ENCODE peak calls at places on chromosome 16, in eight cellular contexts. One of them, this sample, is unnamed.

GRCh38 chr16:89279666-89280481 is 62.4 kb downstream of the ZNF778 start:
- DNase-seq in A549: no peak
- DNase-seq in WERI-Rb-1: no peak
- DNase-seq in adrenal gland: no peak
- DNase-seq in cardiac muscle cell: no peak
- DNase-seq in mammary epithelial cell: no peak
- DNase-seq in left ventricle myocardium inferior: no peak
- DNase-seq in tibial artery: no peak
- DNase-seq in this sample: no peak

GRCh38 chr16:89581861-89582563 is 6.5 kb downstream of the CPNE7 start:
- DNase-seq in adrenal gland: no peak
- DNase-seq in WERI-Rb-1: no peak
- DNase-seq in left ventricle myocardium inferior: no peak
- DNase-seq in cardiac muscle cell: no peak
- DNase-seq in A549: no peak
- DNase-seq in mammary epithelial cell: no peak
- DNase-seq in tibial artery: no peak
- DNase-seq in this sample: peak; percentile 59

GRCh38 chr16:78094166-78094565 is 5.3 kb upstream of the WWOX start:
- DNase-seq in left ventricle myocardium inferior: no peak
- DNase-seq in mammary epithelial cell: no peak
- DNase-seq in cardiac muscle cell: no peak
- DNase-seq in tibial artery: no peak
- DNase-seq in A549: no peak
- DNase-seq in adrenal gland: no peak
- DNase-seq in WERI-Rb-1: peak; percentile 19
- DNase-seq in this sample: no peak

GRCh38 chr16:55386534-55387296 is 62.7 kb downstream of the IRX6 start:
- DNase-seq in tibial artery: no peak
- DNase-seq in mammary epithelial cell: peak; percentile 77
- DNase-seq in left ventricle myocardium inferior: no peak
- DNase-seq in adrenal gland: no peak
- DNase-seq in cardiac muscle cell: no peak
- DNase-seq in A549: no peak
- DNase-seq in WERI-Rb-1: no peak
- DNase-seq in this sample: no peak

GRCh38 chr16:86662195-86662594 is 83.8 kb downstream of the FOXL1 start:
- DNase-seq in tibial artery: no peak
- DNase-seq in left ventricle myocardium inferior: no peak
- DNase-seq in WERI-Rb-1: no peak
- DNase-seq in A549: no peak
- DNase-seq in cardiac muscle cell: no peak
- DNase-seq in adrenal gland: no peak
- DNase-seq in mammary epithelial cell: peak; percentile 21
- DNase-seq in this sample: peak; percentile 75

GRCh38 chr16:19415461-19415860 is 2.2 kb upstream of the TMC5 start:
- DNase-seq in mammary epithelial cell: no peak
- DNase-seq in left ventricle myocardium inferior: no peak
- DNase-seq in cardiac muscle cell: no peak
- DNase-seq in A549: no peak
- DNase-seq in tibial artery: no peak
- DNase-seq in WERI-Rb-1: no peak
- DNase-seq in adrenal gland: no peak
- DNase-seq in this sample: no peak

GRCh38 chr16:10647721-10648296 is 46.9 kb downstream of the TEKT5 start:
- DNase-seq in A549: no peak
- DNase-seq in mammary epithelial cell: no peak
- DNase-seq in left ventricle myocardium inferior: no peak
- DNase-seq in WERI-Rb-1: no peak
- DNase-seq in adrenal gland: no peak
- DNase-seq in cardiac muscle cell: no peak
- DNase-seq in tibial artery: no peak
- DNase-seq in this sample: no peak

GRCh38 chr16:81107506-81107905 is 11.3 kb upstream of the GCSH start:
- DNase-seq in adrenal gland: no peak
- DNase-seq in cardiac muscle cell: no peak
- DNase-seq in tibial artery: no peak
- DNase-seq in A549: no peak
- DNase-seq in left ventricle myocardium inferior: no peak
- DNase-seq in mammary epithelial cell: no peak
- DNase-seq in WERI-Rb-1: no peak
- DNase-seq in this sample: no peak

DNA sequence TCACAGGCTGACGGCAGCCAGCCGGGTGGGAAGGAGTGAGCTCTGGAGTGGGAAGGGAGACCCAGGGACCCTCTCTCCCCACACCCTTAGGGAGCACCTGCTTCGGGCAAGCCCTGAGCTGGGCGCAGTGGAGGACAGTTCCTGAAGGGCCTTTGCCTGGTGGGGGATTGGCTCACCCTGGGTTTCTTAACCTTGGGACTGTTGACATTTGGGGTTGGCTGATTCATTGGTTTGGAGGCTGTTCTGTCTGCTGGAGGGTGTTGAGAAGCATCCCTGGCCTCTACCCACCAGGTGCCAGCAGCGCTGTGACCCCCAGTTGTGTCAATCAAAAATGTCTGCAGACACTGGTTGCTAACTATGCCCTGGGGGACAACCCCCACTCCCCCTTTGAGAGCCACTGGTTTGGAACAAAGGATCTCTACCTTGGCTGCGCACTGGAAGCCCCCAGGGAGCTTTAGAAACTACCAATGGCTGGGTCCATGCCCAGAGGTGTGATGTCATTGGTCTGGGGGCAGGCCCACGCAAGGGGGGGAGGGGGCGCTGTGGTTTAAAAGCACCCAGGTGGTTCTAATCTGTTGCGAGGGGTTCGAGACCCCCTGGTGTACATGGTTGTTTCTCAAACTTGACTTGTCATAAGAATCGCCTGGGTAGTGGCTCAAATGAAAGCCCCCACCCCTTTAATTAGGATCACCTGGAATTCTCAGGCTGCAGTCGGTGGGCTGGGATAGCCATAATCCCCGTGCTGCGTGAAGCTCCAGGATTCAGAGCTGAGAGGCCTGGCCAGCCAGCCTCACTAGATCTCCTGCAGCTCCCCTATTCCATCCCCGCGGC is 151.9 kb upstream of the GSE1 start:
- DNase-seq in tibial artery: no peak
- DNase-seq in WERI-Rb-1: peak; percentile 56
- DNase-seq in A549: peak; percentile 52
- DNase-seq in adrenal gland: no peak
- DNase-seq in cardiac muscle cell: no peak
- DNase-seq in mammary epithelial cell: peak; percentile 3
- DNase-seq in left ventricle myocardium inferior: no peak
- DNase-seq in this sample: peak; percentile 61
- H3K4me3 ChIP-seq in tibial artery: no peak overlapping the region
- H3K4me3 ChIP-seq in WERI-Rb-1: peak overlapping the region; percentile 51
- H3K4me3 ChIP-seq in A549: no peak overlapping the region
- H3K4me3 ChIP-seq in adrenal gland: no peak overlapping the region
- H3K4me3 ChIP-seq in cardiac muscle cell: no peak overlapping the region
- H3K4me3 ChIP-seq in mammary epithelial cell: no peak overlapping the region
- H3K4me3 ChIP-seq in left ventricle myocardium inferior: peak overlapping the region; percentile 60
- H3K4me3 ChIP-seq in this sample: no peak overlapping the region

DNA sequence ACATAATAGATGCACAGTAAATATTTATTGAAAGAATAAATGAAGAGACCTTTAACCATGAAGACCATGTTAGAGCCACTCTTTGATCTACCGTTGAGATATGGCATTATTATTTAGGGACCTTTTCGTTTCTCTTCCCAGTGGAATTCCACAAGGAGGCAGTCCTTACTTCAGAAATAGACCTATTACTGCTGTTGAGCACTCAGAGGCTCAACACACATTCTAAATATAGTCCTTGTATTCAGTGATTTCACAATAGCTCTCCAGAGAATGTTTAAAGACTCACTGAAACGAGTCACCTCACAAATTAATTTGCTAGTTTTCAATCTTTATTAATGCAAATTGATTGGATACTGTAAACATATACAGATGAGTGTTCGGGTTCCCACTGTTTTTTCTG is 603.8 kb downstream of the CDH8 start:
- DNase-seq in cardiac muscle cell: peak; percentile 6
- DNase-seq in tibial artery: no peak
- DNase-seq in left ventricle myocardium inferior: no peak
- DNase-seq in adrenal gland: no peak
- DNase-seq in WERI-Rb-1: no peak
- DNase-seq in A549: no peak
- DNase-seq in mammary epithelial cell: no peak
- DNase-seq in this sample: peak; percentile 2
- TF ChIP-seq CTCF in cardiac muscle cell: no peak
- TF ChIP-seq CTCF in tibial artery: peak; percentile 33
- TF ChIP-seq CTCF in left ventricle myocardium inferior: peak; percentile 22
- TF ChIP-seq CTCF in adrenal gland: no peak
- TF ChIP-seq CTCF in WERI-Rb-1: no peak
- TF ChIP-seq CTCF in A549: no peak
- TF ChIP-seq CTCF in mammary epithelial cell: peak; percentile 2
- TF ChIP-seq CTCF in this sample: no peak

GRCh38 chr16:3007059-3007956 is 5.4 kb upstream of the CLDN9 start:
- DNase-seq in tibial artery: no peak
- DNase-seq in cardiac muscle cell: no peak
- DNase-seq in WERI-Rb-1: no peak
- DNase-seq in adrenal gland: no peak
- DNase-seq in A549: no peak
- DNase-seq in left ventricle myocardium inferior: no peak
- DNase-seq in mammary epithelial cell: no peak
- DNase-seq in this sample: no peak

GRCh38 chr16:3010510-3010909 is 2.2 kb upstream of the CLDN9 start:
- DNase-seq in cardiac muscle cell: no peak
- DNase-seq in A549: no peak
- DNase-seq in mammary epithelial cell: no peak
- DNase-seq in tibial artery: no peak
- DNase-seq in WERI-Rb-1: no peak
- DNase-seq in adrenal gland: no peak
- DNase-seq in left ventricle myocardium inferior: no peak
- DNase-seq in this sample: no peak

GRCh38 chr16:3009568-3010390 is 2.9 kb upstream of the CLDN9 start:
- DNase-seq in WERI-Rb-1: no peak
- DNase-seq in adrenal gland: no peak
- DNase-seq in tibial artery: no peak
- DNase-seq in A549: no peak
- DNase-seq in left ventricle myocardium inferior: no peak
- DNase-seq in mammary epithelial cell: peak; percentile 50
- DNase-seq in cardiac muscle cell: peak; percentile 88
- DNase-seq in this sample: no peak

GRCh38 chr16:3008749-3009088 is 4.0 kb upstream of the CLDN9 start:
- DNase-seq in mammary epithelial cell: no peak
- DNase-seq in cardiac muscle cell: peak; percentile 71
- DNase-seq in tibial artery: no peak
- DNase-seq in left ventricle myocardium inferior: no peak
- DNase-seq in WERI-Rb-1: no peak
- DNase-seq in adrenal gland: no peak
- DNase-seq in A549: no peak
- DNase-seq in this sample: no peak

GRCh38 chr16:3007957-3008748 is 4.6 kb upstream of the CLDN9 start:
- DNase-seq in WERI-Rb-1: no peak
- DNase-seq in mammary epithelial cell: no peak
- DNase-seq in left ventricle myocardium inferior: peak; percentile 43
- DNase-seq in adrenal gland: no peak
- DNase-seq in tibial artery: no peak
- DNase-seq in cardiac muscle cell: peak; percentile 91
- DNase-seq in A549: no peak
- DNase-seq in this sample: no peak
- H3K4me3 ChIP-seq in WERI-Rb-1: no peak overlapping the region
- H3K4me3 ChIP-seq in mammary epithelial cell: no peak overlapping the region
- H3K4me3 ChIP-seq in left ventricle myocardium inferior: no peak overlapping the region
- H3K4me3 ChIP-seq in adrenal gland: no peak overlapping the region
- H3K4me3 ChIP-seq in tibial artery: no peak overlapping the region
- H3K4me3 ChIP-seq in cardiac muscle cell: no peak overlapping the region
- H3K4me3 ChIP-seq in A549: no peak overlapping the region
- H3K4me3 ChIP-seq in this sample: no peak overlapping the region

GRCh38 chr16:28062261-28063046 is 1.1 kb downstream of the GSG1L start:
- DNase-seq in A549: no peak
- DNase-seq in adrenal gland: no peak
- DNase-seq in mammary epithelial cell: no peak
- DNase-seq in cardiac muscle cell: no peak
- DNase-seq in left ventricle myocardium inferior: no peak
- DNase-seq in tibial artery: no peak
- DNase-seq in WERI-Rb-1: peak; percentile 52
- DNase-seq in this sample: no peak

GRCh38 chr16:28064150-28064549 is 636 bp upstream of the GSG1L start:
- DNase-seq in mammary epithelial cell: no peak
- DNase-seq in cardiac muscle cell: no peak
- DNase-seq in adrenal gland: no peak
- DNase-seq in tibial artery: no peak
- DNase-seq in A549: no peak
- DNase-seq in left ventricle myocardium inferior: no peak
- DNase-seq in WERI-Rb-1: no peak
- DNase-seq in this sample: no peak

GRCh38 chr16:28063611-28064061 is at the start of gene GSG1L:
- DNase-seq in cardiac muscle cell: peak; percentile 37
- DNase-seq in adrenal gland: no peak
- DNase-seq in A549: no peak
- DNase-seq in WERI-Rb-1: peak; percentile 44
- DNase-seq in mammary epithelial cell: no peak
- DNase-seq in left ventricle myocardium inferior: no peak
- DNase-seq in tibial artery: no peak
- DNase-seq in this sample: no peak

GRCh38 chr16:28061702-28062101 is 1.8 kb downstream of the GSG1L start:
- DNase-seq in adrenal gland: no peak
- DNase-seq in WERI-Rb-1: no peak
- DNase-seq in mammary epithelial cell: no peak
- DNase-seq in A549: no peak
- DNase-seq in cardiac muscle cell: no peak
- DNase-seq in tibial artery: no peak
- DNase-seq in left ventricle myocardium inferior: no peak
- DNase-seq in this sample: no peak

DNA sequence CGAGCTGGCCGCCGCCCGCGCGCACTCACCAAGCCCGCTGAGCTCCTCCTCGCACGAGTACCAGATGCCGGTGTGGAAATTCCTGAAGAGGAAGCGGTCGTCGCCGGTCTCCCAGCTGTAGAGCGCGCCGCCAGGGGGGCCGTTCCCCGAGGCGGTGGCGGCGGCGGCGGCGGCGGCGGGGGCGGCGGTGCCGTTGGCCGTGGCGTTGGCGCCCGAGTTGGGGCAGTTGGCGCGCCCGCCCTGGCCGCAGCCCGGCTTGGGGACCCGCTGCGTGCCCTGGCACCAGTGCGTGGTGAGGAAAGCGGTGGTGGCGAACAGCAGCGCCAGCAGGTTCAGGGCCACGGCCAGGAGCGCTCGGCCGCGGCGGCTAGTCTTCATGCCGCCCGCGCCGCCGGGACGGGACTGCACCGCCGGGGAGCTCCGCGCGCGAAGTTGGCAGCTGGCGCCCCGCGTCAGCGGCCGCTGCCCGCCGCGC is 430 bp downstream of the GSG1L start:
- DNase-seq in cardiac muscle cell: peak; percentile 49
- DNase-seq in mammary epithelial cell: no peak
- DNase-seq in tibial artery: no peak
- DNase-seq in adrenal gland: no peak
- DNase-seq in A549: no peak
- DNase-seq in left ventricle myocardium inferior: no peak
- DNase-seq in WERI-Rb-1: no peak
- DNase-seq in this sample: peak; percentile 29
- TF ChIP-seq CTCF in cardiac muscle cell: no peak
- TF ChIP-seq CTCF in mammary epithelial cell: no peak
- TF ChIP-seq CTCF in tibial artery: no peak
- TF ChIP-seq CTCF in adrenal gland: no peak
- TF ChIP-seq CTCF in A549: no peak
- TF ChIP-seq CTCF in left ventricle myocardium inferior: no peak
- TF ChIP-seq CTCF in WERI-Rb-1: no peak
- TF ChIP-seq CTCF in this sample: no peak

DNA sequence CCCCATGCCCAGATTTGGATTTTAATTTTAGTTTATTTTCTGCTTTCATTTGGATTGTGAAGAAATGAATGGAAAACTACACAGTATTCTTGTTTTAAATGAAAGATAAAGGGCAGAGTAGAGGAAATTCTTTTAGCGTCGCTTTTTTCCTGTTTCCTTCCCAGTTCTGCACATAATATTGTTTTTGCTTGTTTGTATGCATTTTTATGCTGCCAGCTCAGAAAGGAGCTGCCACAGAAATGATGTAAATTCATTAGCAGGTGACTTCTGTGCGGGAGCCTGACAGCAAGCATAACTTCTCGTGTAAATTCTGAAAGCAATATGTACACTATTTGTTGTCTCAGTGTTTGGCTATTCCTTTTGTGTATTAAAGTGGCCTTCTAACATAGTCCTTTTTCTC is 234.6 kb downstream of the PHKB start:
- DNase-seq in mammary epithelial cell: no peak
- DNase-seq in adrenal gland: no peak
- DNase-seq in left ventricle myocardium inferior: no peak
- DNase-seq in WERI-Rb-1: no peak
- DNase-seq in cardiac muscle cell: no peak
- DNase-seq in tibial artery: no peak
- DNase-seq in A549: no peak
- DNase-seq in this sample: no peak
- H3K4me3 ChIP-seq in mammary epithelial cell: no peak overlapping the region
- H3K4me3 ChIP-seq in adrenal gland: no peak overlapping the region
- H3K4me3 ChIP-seq in left ventricle myocardium inferior: no peak overlapping the region
- H3K4me3 ChIP-seq in WERI-Rb-1: no peak overlapping the region
- H3K4me3 ChIP-seq in cardiac muscle cell: no peak overlapping the region
- H3K4me3 ChIP-seq in tibial artery: no peak overlapping the region
- H3K4me3 ChIP-seq in A549: no peak overlapping the region
- H3K4me3 ChIP-seq in this sample: no peak overlapping the region

This sample was measured in AG10803.